ENCODE peak calls at places on chromosomes 7 and 10, in nine cellular contexts. F, S, W, R, L, Y, J, C and G are unnamed samples.

GRCh38 chr7:149732111-149732561 is 41.3 kb downstream of the ZNF467 start:
- DNase-seq in C (no peak), Y (peak; percentile 56), W (no peak), R (no peak), F (no peak), L (no peak), J (no peak), S (no peak), G (no peak)

GRCh38 chr7:101453617-101454016 is 90.9 kb downstream of the COL26A1 start:
- DNase-seq in W (no peak), F (no peak), S (no peak), Y (no peak), L (no peak), C (no peak), R (no peak), J (peak; percentile 77), G (no peak)

GRCh38 chr7:45157653-45158401 is at the start of gene RAMP3:
- DNase-seq in F (no peak), S (no peak), R (no peak), J (no peak), L (no peak), C (no peak), Y (peak; percentile 61), W (no peak), G (no peak)

GRCh38 chr7:41779918-41780317 is 77.0 kb upstream of the INHBA start:
- DNase-seq in F (no peak), W (no peak), Y (no peak), C (no peak), S (no peak), L (no peak), J (no peak), R (no peak), G (no peak)

GRCh38 chr7:75572396-75572795 is 80.3 kb downstream of the SPDYE5 start:
- DNase-seq in C (no peak), W (no peak), S (no peak), F (no peak), R (no peak), L (no peak), J (no peak), Y (no peak), G (no peak)

GRCh38 chr10:96532523-96532922 is 18.8 kb upstream of the TLL2 start:
- DNase-seq in W (no peak), J (no peak), L (no peak), R (no peak), F (no peak), S (peak; percentile 49), C (no peak), Y (no peak), G (no peak)

GRCh38 chr7:72466797-72467196 is 54.7 kb upstream of the CALN1 start:
- DNase-seq in Y (no peak), C (no peak), L (no peak), W (no peak), S (no peak), J (no peak), R (no peak), F (no peak), G (no peak)

GRCh38 chr7:23593706-23594105 is 3.5 kb upstream of the CCDC126 start:
- DNase-seq in J (no peak), R (peak; percentile 39), Y (no peak), F (no peak), L (no peak), S (no peak), W (peak; percentile 61), C (no peak), G (peak; percentile 37)

GRCh38 chr10:61283066-61283465 is 170.1 kb downstream of the TMEM26 start:
- DNase-seq in C (peak; percentile 50), S (no peak), F (no peak), L (no peak), J (no peak), R (peak; percentile 6), Y (no peak), W (no peak), G (no peak)

GRCh38 chr10:91153508-91153907 is 67.0 kb upstream of the PCGF5 start:
- DNase-seq in Y (no peak), R (no peak), C (no peak), S (no peak), W (no peak), F (no peak), J (no peak), L (no peak), G (no peak)

GRCh38 chr10:3471927-3472704 is 299.5 kb upstream of the PITRM1 start:
- DNase-seq in S (no peak), C (no peak), Y (no peak), F (no peak), J (peak; percentile 88), R (no peak), W (no peak), L (no peak), G (no peak)

GRCh38 chr10:80260295-80261243 is 28.9 kb downstream of the MAT1A start:
- DNase-seq in F (peak; percentile 42), Y (no peak), S (peak; percentile 34), C (peak; percentile 6), L (peak; percentile 1), J (no peak), W (peak; percentile 36), R (peak; percentile 40), G (peak; percentile 55)

GRCh38 chr7:1142051-1142635 is 17.9 kb downstream of the ZFAND2A start:
- DNase-seq in Y (peak; percentile 26), R (no peak), C (peak; percentile 47), L (no peak), F (no peak), S (no peak), W (no peak), J (no peak), G (no peak)
- TF ChIP-seq CTCF in Y (no peak), R (no peak), C (no peak), L (no peak), F (no peak), S (no peak), W (no peak), J (no peak), G (no peak)

DNA sequence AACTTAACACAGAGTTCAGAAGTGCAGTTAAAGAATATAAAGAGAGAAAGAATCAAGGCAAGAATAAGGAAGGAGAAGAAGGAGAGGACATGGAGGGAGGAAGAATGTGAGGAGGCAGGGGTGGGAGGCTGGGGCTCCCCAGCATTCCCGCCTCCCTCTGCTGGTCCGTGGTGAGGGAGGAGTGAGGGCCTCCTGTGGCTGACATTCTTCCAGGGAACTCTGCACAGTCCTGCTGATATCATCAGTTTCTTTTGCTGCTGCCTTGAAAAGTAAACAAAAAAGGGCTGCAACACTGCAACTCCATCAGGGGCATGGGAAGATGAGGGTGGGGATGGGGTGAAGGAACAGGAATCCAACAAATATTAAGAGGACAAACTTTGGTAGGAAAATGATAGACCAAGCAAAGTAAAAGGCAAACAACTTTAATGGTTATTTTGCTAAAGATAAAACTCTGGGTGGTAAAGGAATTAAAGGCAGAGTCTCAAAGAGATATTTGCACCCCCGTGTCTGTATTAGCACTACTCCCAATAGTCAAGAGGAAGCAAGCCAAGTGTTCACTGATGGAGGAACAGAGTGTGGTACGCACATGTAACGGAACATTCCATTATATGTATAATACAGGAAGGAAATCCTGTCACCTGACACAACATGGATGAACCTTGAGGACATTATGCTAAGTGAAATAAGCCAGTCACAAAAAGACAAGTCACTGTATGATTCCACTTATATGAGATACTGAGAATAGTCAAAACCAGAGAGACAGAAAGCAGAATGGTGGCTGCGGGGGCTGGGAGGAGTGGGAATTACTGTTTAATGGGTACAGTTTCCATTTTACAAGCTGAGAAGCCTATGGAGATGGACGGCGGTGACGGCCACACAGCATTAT is 8.0 kb upstream of the SPOCK2 start:
- DNase-seq in R (peak; percentile 63), Y (no peak), C (peak; percentile 30), L (peak; percentile 37), S (no peak), W (no peak), F (no peak), J (no peak), G (no peak)
- TF ChIP-seq CTCF in R (no peak), Y (no peak), C (no peak), L (peak; percentile 19), S (no peak), W (no peak), F (no peak), J (peak; percentile 3), G (no peak)

GRCh38 chr7:38656976-38657375 is 25.8 kb upstream of the AMPH start:
- DNase-seq in R (no peak), S (no peak), Y (no peak), C (peak; percentile 58), F (no peak), W (no peak), J (no peak), L (no peak), G (no peak)

GRCh38 chr7:38658916-38659315 is 27.7 kb upstream of the AMPH start:
- DNase-seq in J (no peak), F (no peak), C (peak; percentile 61), R (no peak), W (no peak), Y (no peak), L (no peak), S (no peak), G (no peak)

GRCh38 chr7:38659931-38660330 is 28.8 kb upstream of the AMPH start:
- DNase-seq in C (no peak), S (no peak), F (no peak), J (no peak), W (no peak), L (no peak), R (no peak), Y (no peak), G (no peak)

GRCh38 chr7:38664972-38665371 is 33.8 kb upstream of the AMPH start:
- DNase-seq in S (no peak), C (no peak), Y (no peak), F (no peak), W (no peak), R (no peak), L (no peak), J (no peak), G (no peak)

DNA sequence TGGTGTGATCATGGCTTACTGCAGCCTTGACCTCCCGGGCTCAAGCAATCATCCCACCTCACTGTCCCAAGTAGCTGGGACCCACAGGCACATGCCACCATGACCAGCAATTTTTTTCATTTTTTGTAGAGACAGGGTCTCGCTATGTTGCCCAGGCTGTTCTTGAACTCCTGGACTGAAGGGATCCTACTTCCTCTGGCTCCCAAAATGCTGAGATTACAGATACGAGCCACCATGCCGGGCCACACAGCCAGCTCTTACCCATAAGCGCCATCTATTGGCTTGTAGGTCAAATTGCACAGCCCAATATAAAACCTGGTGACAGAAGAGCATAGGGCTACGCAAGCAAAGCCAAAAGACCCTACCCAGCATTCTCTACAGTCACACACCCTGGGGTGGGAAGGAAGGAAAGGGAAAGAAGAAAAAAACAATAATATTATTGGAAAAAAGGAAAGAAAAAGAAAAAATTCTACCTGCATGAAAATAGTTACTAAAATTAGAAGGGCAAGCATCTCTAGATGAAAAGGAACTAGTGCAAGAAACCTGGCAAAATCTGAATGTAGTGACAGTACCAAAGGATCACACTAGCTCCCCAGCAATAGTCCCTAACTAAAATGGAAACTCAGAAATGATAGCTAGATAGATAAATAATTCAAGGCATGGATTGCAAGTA is 29.4 kb upstream of the AMPH start:
- DNase-seq in Y (no peak), C (peak; percentile 69), J (no peak), W (peak; percentile 53), S (no peak), L (peak; percentile 32), R (peak; percentile 40), F (no peak), G (peak; percentile 49)
- TF ChIP-seq CTCF in Y (peak; percentile 59), C (peak; percentile 86), J (peak; percentile 83), W (peak; percentile 79), S (peak; percentile 59), L (peak; percentile 85), R (peak; percentile 80), F (peak; percentile 66), G (peak; percentile 86)

DNA sequence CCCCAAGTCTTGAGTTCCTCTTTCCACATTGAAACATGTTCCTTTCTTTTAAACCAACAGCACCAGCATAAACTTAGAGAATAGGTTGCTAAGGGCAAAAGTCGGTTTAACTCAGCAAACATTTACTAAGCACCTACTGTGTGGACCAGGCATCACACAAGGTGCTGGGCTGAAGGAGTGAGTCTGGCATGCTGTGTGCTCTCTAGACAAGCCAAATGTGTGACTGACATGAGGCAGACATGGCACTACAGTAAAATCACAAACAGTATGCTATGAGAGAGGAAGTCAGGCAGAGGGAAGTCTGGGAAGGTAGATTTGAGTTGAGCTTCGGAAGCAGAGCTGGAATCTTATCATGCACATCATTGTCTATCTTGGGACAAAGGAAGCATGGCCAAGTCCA is 10.9 kb upstream of the RASSF4 start:
- DNase-seq in Y (no peak), W (no peak), F (no peak), J (no peak), R (no peak), L (no peak), C (no peak), S (no peak), G (no peak)
- TF ChIP-seq CTCF in Y (no peak), W (no peak), F (no peak), J (no peak), R (no peak), L (no peak), C (no peak), S (no peak), G (no peak)